ENCODE peak calls at places on chromosome X, in four cellular contexts. One of them, this sample, is unnamed.
A peak's percentile ranks its signal among the peaks of the same experiment; 100 is the strongest.

GRCh38 chrX:154123241-154124219 is 20.5 kb upstream of the OPN1LW start:
- DNase-seq in SK-N-SH: peak; percentile 67
- DNase-seq in K562: peak; percentile 82
- DNase-seq in HepG2: peak; percentile 24
- DNase-seq in this sample: no peak

GRCh38 chrX:139930923-139931645 is 1.8 kb downstream of the ATP11C start:
- DNase-seq in SK-N-SH: peak; percentile 42
- DNase-seq in K562: peak; percentile 28
- DNase-seq in HepG2: peak; percentile 20
- DNase-seq in this sample: no peak

GRCh38 chrX:23841847-23842522 is 59.0 kb downstream of the SAT1 start:
- DNase-seq in SK-N-SH: no peak
- DNase-seq in K562: no peak
- DNase-seq in HepG2: peak; percentile 90
- DNase-seq in this sample: no peak

GRCh38 chrX:108171671-108172070 is 80.1 kb downstream of the ATG4A start:
- DNase-seq in SK-N-SH: no peak
- DNase-seq in K562: no peak
- DNase-seq in HepG2: no peak
- DNase-seq in this sample: no peak

GRCh38 chrX:84186603-84187358 is 1.2 kb downstream of the RPS6KA6 start:
- DNase-seq in SK-N-SH: no peak
- DNase-seq in K562: no peak
- DNase-seq in HepG2: no peak
- DNase-seq in this sample: peak; percentile 8

GRCh38 chrX:9396930-9397329 is 67.9 kb upstream of the TBL1X start:
- DNase-seq in SK-N-SH: no peak
- DNase-seq in K562: no peak
- DNase-seq in HepG2: peak; percentile 79
- DNase-seq in this sample: no peak

GRCh38 chrX:115232933-115233496 is 881 bp downstream of the LRCH2 start:
- DNase-seq in SK-N-SH: no peak
- DNase-seq in K562: no peak
- DNase-seq in HepG2: no peak
- DNase-seq in this sample: no peak

GRCh38 chrX:55135171-55135570 is 46.4 kb downstream of the PAGE2 start:
- DNase-seq in SK-N-SH: peak; percentile 41
- DNase-seq in K562: peak; percentile 26
- DNase-seq in HepG2: peak; percentile 39
- DNase-seq in this sample: peak; percentile 24

GRCh38 chrX:136064661-136065043 is 79.4 kb downstream of the SLC9A6 start:
- DNase-seq in SK-N-SH: no peak
- DNase-seq in K562: no peak
- DNase-seq in HepG2: no peak
- DNase-seq in this sample: no peak

GRCh38 chrX:21725498-21725897 is 32.4 kb downstream of the SMPX start:
- DNase-seq in SK-N-SH: peak; percentile 31
- DNase-seq in K562: peak; percentile 7
- DNase-seq in HepG2: peak; percentile 27
- DNase-seq in this sample: no peak

GRCh38 chrX:30150196-30150895 is 65.0 kb upstream of the MAGEB2 start:
- DNase-seq in SK-N-SH: no peak
- DNase-seq in K562: no peak
- DNase-seq in HepG2: no peak
- DNase-seq in this sample: no peak

GRCh38 chrX:95505721-95506120 is 1178.9 kb upstream of the DIAPH2 start:
- DNase-seq in SK-N-SH: no peak
- DNase-seq in K562: no peak
- DNase-seq in HepG2: no peak
- DNase-seq in this sample: no peak

GRCh38 chrX:135432453-135432852 is 10.7 kb downstream of the SMIM10L2A start:
- DNase-seq in SK-N-SH: peak; percentile 26
- DNase-seq in K562: no peak
- DNase-seq in HepG2: no peak
- DNase-seq in this sample: no peak

GRCh38 chrX:11664211-11664888 is 1.4 kb downstream of the ARHGAP6 start:
- DNase-seq in SK-N-SH: peak; percentile 25
- DNase-seq in K562: no peak
- DNase-seq in HepG2: no peak
- DNase-seq in this sample: peak; percentile 12

GRCh38 chrX:139762400-139763183 is 54.6 kb upstream of the MCF2 start:
- DNase-seq in SK-N-SH: no peak
- DNase-seq in K562: no peak
- DNase-seq in HepG2: no peak
- DNase-seq in this sample: no peak

DNA sequence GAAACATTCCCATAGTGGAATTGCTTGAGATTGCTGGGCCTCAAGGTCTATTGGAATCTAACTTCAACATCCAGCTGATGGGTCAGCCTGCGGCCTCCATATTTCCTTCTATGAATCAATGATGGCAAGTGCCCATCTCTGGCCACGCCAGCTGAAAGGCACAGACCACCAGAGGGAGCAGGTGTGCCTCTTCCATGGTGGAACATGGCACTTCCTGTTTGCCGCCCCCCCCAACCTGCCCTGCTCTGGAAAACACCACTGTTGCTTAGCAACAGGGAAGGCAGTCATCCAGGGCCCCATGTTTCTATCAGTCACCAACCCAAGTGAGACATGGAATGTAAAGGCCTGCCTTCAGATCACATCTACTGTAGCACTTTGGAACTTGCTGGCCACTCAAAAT is 11.6 kb downstream of the PAGE4 start:
- DNase-seq in SK-N-SH: peak; percentile 54
- DNase-seq in K562: peak; percentile 69
- DNase-seq in HepG2: peak; percentile 83
- DNase-seq in this sample: peak; percentile 79
- TF ChIP-seq FOXJ3 in SK-N-SH: no peak
- TF ChIP-seq FOXJ3 in K562: peak; percentile 87
- TF ChIP-seq FOXJ3 in HepG2: peak; percentile 59
- TF ChIP-seq FOXJ3 in this sample: no peak

GRCh38 chrX:45324941-45325340 is 124.3 kb upstream of the DIPK2B start:
- DNase-seq in SK-N-SH: no peak
- DNase-seq in K562: no peak
- DNase-seq in HepG2: no peak
- DNase-seq in this sample: no peak

GRCh38 chrX:45323387-45323786 is 122.7 kb upstream of the DIPK2B start:
- DNase-seq in SK-N-SH: no peak
- DNase-seq in K562: no peak
- DNase-seq in HepG2: no peak
- DNase-seq in this sample: no peak

DNA sequence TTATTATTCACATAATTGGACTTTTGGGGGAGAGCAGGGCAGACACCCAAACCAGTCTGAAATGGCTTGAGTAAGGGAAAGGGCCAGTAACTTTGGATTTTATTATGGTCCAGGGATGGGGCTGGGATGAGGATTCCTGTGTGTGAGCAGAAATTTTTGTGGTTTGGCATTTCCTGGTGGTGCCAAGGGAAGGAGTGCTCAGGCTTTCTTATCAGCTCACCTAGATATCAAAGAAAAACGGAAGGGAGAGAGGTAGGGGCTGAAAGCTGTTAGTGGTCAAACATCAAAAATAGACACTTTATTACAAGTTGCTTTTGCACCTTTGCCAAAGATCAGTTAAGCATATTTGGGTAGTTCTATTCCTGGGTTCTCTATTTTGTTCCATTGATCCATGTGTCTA is 128.5 kb upstream of the DIPK2B start:
- DNase-seq in SK-N-SH: no peak
- DNase-seq in K562: no peak
- DNase-seq in HepG2: no peak
- DNase-seq in this sample: no peak
- TF ChIP-seq FOXJ3 in SK-N-SH: no peak
- TF ChIP-seq FOXJ3 in K562: no peak
- TF ChIP-seq FOXJ3 in HepG2: no peak
- TF ChIP-seq FOXJ3 in this sample: no peak

GRCh38 chrX:109624022-109624421 is 950 bp downstream of the KCNE5 start:
- DNase-seq in SK-N-SH: no peak
- DNase-seq in K562: no peak
- DNase-seq in HepG2: no peak
- DNase-seq in this sample: no peak
- TF ChIP-seq FOXJ3 in SK-N-SH: no peak
- TF ChIP-seq FOXJ3 in K562: no peak
- TF ChIP-seq FOXJ3 in HepG2: no peak
- TF ChIP-seq FOXJ3 in this sample: no peak

GRCh38 chrX:39327255-39327654 is 526.0 kb downstream of the MID1IP1 start:
- DNase-seq in SK-N-SH: no peak
- DNase-seq in K562: no peak
- DNase-seq in HepG2: no peak
- DNase-seq in this sample: no peak

GRCh38 chrX:39328661-39329060 is 527.4 kb downstream of the MID1IP1 start:
- DNase-seq in SK-N-SH: no peak
- DNase-seq in K562: no peak
- DNase-seq in HepG2: no peak
- DNase-seq in this sample: no peak

GRCh38 chrX:39335447-39336235 is 534.4 kb downstream of the MID1IP1 start:
- DNase-seq in SK-N-SH: no peak
- DNase-seq in K562: no peak
- DNase-seq in HepG2: no peak
- DNase-seq in this sample: no peak

GRCh38 chrX:39327705-39328104 is 526.4 kb downstream of the MID1IP1 start:
- DNase-seq in SK-N-SH: no peak
- DNase-seq in K562: no peak
- DNase-seq in HepG2: no peak
- DNase-seq in this sample: no peak

DNA sequence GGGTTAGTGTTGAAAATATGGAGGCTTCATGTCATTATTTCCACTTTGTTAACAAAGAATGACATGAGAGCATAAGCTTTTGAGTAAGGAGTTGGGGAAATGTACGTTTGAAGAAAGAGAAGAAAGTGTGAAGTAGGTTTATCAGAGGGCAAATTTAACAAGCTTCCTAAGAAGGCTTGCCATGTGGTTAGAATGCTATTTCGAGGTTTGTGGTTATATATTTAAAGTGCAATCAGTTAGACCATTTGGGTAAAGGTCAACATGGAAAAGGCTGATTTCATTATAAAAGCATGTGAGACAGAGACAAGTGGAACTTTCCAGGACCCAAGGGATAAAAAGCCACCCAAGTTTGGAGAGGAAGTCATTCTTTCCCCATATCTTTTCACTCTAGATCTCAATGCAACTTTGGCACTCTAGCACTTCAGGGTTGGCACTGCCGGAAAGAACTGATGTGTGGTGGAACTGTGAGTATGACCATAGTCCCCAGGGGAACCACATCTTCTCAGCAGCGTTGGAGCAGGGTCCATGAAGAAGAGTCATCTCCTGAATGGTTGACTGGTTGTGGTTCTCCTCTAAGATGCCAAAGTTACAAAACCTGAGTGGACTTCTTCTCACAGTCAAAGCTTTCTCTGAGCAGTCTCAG is 529.9 kb downstream of the MID1IP1 start:
- DNase-seq in SK-N-SH: no peak
- DNase-seq in K562: no peak
- DNase-seq in HepG2: no peak
- DNase-seq in this sample: no peak
- TF ChIP-seq FOXJ3 in SK-N-SH: no peak
- TF ChIP-seq FOXJ3 in K562: no peak
- TF ChIP-seq FOXJ3 in HepG2: no peak
- TF ChIP-seq FOXJ3 in this sample: no peak

DNA sequence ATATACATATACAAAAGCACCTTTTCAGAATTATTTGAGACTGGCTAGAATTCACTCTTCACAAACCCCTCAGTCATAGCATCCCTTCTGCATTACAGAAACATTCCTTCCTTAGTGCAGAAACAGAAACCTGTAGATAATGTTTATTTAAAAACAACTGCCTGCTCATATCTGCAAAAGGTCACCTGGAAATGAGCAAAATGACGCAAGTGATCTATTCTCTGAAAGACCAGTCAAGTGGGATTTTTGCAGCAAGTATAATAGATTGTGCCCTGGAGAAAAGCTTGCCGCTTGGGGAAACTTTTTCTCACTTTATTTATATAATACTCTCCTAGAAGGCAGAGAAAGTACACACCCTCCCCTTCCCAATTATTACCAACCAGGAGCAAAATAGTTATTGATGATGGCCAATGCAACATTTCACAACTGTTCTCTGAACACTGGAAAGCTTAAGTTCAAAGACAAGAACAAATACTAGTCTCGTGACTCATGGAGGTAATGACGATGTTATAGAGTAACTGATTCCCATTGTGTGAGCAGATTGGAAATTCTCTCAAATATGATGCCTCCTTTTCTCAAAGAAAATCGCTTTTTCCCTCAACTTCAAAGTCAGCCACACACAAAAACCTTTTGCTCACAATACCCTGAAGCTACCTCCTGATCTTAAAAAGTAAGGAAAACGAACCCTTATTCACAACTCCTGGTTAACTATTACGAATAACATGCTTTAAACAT is 41.2 kb downstream of the MID1 start:
- DNase-seq in SK-N-SH: no peak
- DNase-seq in K562: no peak
- DNase-seq in HepG2: peak; percentile 62
- DNase-seq in this sample: no peak
- TF ChIP-seq FOXJ3 in SK-N-SH: no peak
- TF ChIP-seq FOXJ3 in K562: no peak
- TF ChIP-seq FOXJ3 in HepG2: no peak
- TF ChIP-seq FOXJ3 in this sample: no peak

GRCh38 chrX:13579696-13580095 is 10.3 kb downstream of the EGFL6 start:
- DNase-seq in SK-N-SH: no peak
- DNase-seq in K562: no peak
- DNase-seq in HepG2: no peak
- DNase-seq in this sample: no peak

GRCh38 chrX:13581554-13581953 is 12.2 kb downstream of the EGFL6 start:
- DNase-seq in SK-N-SH: no peak
- DNase-seq in K562: no peak
- DNase-seq in HepG2: no peak
- DNase-seq in this sample: no peak
- TF ChIP-seq FOXJ3 in SK-N-SH: no peak
- TF ChIP-seq FOXJ3 in K562: no peak
- TF ChIP-seq FOXJ3 in HepG2: no peak
- TF ChIP-seq FOXJ3 in this sample: no peak